ENCODE peak calls at places on chromosome 17, in four cellular contexts. O is PC-3, I is IMR-90, R is mammary epithelial cell. T is an unnamed sample.

GRCh38 chr17:876272-876671 is 94.1 kb downstream of the MRM3 start:
- DNase-seq in O (no peak), I (no peak), R (no peak), T (no peak)

GRCh38 chr17:47989159-47989558 is 18.2 kb downstream of the CDK5RAP3 start:
- DNase-seq in O (no peak), I (no peak), R (no peak), T (no peak)

GRCh38 chr17:46764709-46765401 is 53.6 kb downstream of the WNT3 start:
- DNase-seq in O (peak; percentile 98), I (peak; percentile 86), R (peak; percentile 46), T (peak; percentile 56)

GRCh38 chr17:63700528-63701441 is 860 bp upstream of the LIMD2 start:
- DNase-seq in O (no peak), I (peak; percentile 29), R (no peak), T (peak; percentile 86)

GRCh38 chr17:82828875-82829487 is 10.8 kb downstream of the ZNF750 start:
- DNase-seq in O (no peak), I (no peak), R (no peak), T (no peak)

GRCh38 chr17:28174352-28175046 is 132.0 kb downstream of the NLK start:
- DNase-seq in O (peak; percentile 13), I (no peak), R (peak; percentile 29), T (peak; percentile 59)

GRCh38 chr17:39406951-39407350 is 5.5 kb upstream of the FBXL20 start:
- DNase-seq in O (no peak), I (no peak), R (no peak), T (no peak)

GRCh38 chr17:57144567-57144966 is 59.5 kb downstream of the AKAP1 start:
- DNase-seq in O (no peak), I (no peak), R (no peak), T (no peak)

GRCh38 chr17:6429266-6429665 is 5.7 kb downstream of the AIPL1 start:
- DNase-seq in O (no peak), I (no peak), R (no peak), T (no peak)

GRCh38 chr17:4881761-4882555 is 17.4 kb upstream of the C17orf107 start:
- DNase-seq in O (peak; percentile 67), I (peak; percentile 12), R (peak; percentile 63), T (peak; percentile 95)

GRCh38 chr17:63834431-63835166 is 7.1 kb upstream of the FTSJ3 start:
- DNase-seq in O (peak; percentile 92), I (peak; percentile 85), R (peak; percentile 72), T (peak; percentile 95)

GRCh38 chr17:32142857-32143524 is 689 bp downstream of the RHOT1 start:
- DNase-seq in O (peak; percentile 75), I (peak; percentile 76), R (peak; percentile 73), T (peak; percentile 96)

GRCh38 chr17:14621826-14622621 is 321.1 kb downstream of the HS3ST3B1 start:
- DNase-seq in O (no peak), I (no peak), R (no peak), T (no peak)

GRCh38 chr17:77423589-77424451 is 283.1 kb downstream of the SEC14L1 start:
- DNase-seq in O (peak; percentile 75), I (peak; percentile 98), R (peak; percentile 90), T (no peak)

GRCh38 chr17:7084058-7084457 is 4.0 kb upstream of the CLEC10A start:
- DNase-seq in O (no peak), I (no peak), R (peak; percentile 28), T (no peak)

DNA sequence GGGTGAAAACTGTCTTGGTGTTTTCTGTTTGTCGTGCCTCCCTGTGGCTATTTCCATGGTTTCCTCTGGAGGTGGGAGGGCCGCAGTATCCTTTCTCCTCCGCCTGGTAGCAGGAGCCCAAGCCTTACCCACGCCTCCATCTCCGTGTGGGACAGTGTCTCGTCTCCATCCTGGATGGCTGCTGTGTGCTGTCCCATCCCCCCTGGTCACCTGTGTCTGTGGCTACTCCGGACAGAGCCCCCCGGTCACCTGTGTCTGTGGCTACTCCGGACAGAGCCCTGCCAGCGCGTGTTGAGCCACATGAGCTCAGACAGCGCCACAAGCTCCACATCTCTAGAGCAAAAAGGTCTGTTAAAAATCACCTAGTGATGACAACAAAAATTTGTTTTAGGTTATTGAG is 198.2 kb upstream of the CHMP6 start:
- DNase-seq in O (no peak), I (no peak), R (no peak), T (peak; percentile 53)
- H3K9ac ChIP-seq in O (peak overlapping the region; percentile 84), I (peak overlapping the region; percentile 67), R (no peak overlapping the region), T (no peak overlapping the region)

GRCh38 chr17:50882851-50883250 is 16.7 kb upstream of the TOB1 start:
- DNase-seq in O (peak; percentile 85), I (peak; percentile 76), R (peak; percentile 79), T (peak; percentile 43)
- TF ChIP-seq CTCF in O (no peak), I (no peak), R (no peak), T (no peak)

GRCh38 chr17:40541873-40542561 is 23.3 kb downstream of the CCR7 start:
- DNase-seq in O (no peak), I (no peak), R (no peak), T (no peak)

GRCh38 chr17:40542562-40543411 is 22.5 kb downstream of the CCR7 start:
- DNase-seq in O (no peak), I (peak; percentile 99), R (peak; percentile 96), T (peak; percentile 54)

GRCh38 chr17:40539711-40540411 is 25.4 kb downstream of the CCR7 start:
- DNase-seq in O (no peak), I (no peak), R (no peak), T (no peak)

GRCh38 chr17:40540448-40540847 is 24.8 kb downstream of the CCR7 start:
- DNase-seq in O (no peak), I (no peak), R (no peak), T (no peak)

GRCh38 chr17:40541060-40541872 is 24.0 kb downstream of the CCR7 start:
- DNase-seq in O (no peak), I (no peak), R (no peak), T (no peak)
- H3K4me1 ChIP-seq in O (no peaks in the 10 kb centered on the region), I (peaks cover 38% of the 10 kb centered on the region), R (peaks cover 68% of the 10 kb centered on the region), T (peaks cover 12% of the 10 kb centered on the region)

GRCh38 chr17:35001549-35001948 is 21.2 kb downstream of the LIG3 start:
- DNase-seq in O (peak; percentile 25), I (peak; percentile 6), R (no peak), T (peak; percentile 23)

GRCh38 chr17:34999456-34999855 is 19.1 kb downstream of the LIG3 start:
- DNase-seq in O (no peak), I (no peak), R (no peak), T (no peak)

GRCh38 chr17:34998205-34998604 is 17.9 kb downstream of the LIG3 start:
- DNase-seq in O (peak; percentile 66), I (peak; percentile 70), R (peak; percentile 57), T (peak; percentile 98)

GRCh38 chr17:34996422-34997029 is 16.2 kb downstream of the LIG3 start:
- DNase-seq in O (no peak), I (no peak), R (no peak), T (no peak)

DNA sequence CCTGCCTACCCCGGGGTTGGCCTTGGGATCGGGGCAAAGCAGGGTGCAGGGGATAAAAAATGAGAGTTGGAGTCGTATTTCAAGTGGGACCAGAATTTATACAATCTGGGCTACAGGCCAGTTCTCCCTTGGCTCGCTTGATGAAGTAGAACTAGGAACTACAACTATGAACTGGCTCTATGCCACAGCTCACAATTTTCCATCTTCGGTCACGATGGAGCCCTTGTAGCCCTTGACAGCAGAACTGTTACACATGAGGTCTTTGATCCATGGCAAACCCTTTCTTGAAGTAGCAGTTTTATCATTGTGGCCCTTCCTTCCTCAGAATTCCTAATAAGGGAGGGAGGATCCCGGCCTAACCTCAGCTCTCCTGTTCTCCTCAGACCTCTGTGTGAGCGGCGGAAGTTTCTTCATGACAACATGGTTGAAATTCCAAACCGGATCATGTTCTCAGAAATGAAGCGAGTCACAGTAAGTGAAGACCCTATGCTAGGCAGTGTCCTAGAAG is 17.1 kb downstream of the LIG3 start:
- DNase-seq in O (peak; percentile 12), I (peak; percentile 87), R (no peak), T (no peak)
- H3K9ac ChIP-seq in O (no peak overlapping the region), I (peak overlapping the region; percentile 49), R (no peak overlapping the region), T (no peak overlapping the region)

GRCh38 chr17:44561237-44561623 is 3.9 kb downstream of the FZD2 start:
- DNase-seq in O (no peak), I (no peak), R (no peak), T (no peak)

GRCh38 chr17:44569459-44569858 is 12.2 kb downstream of the FZD2 start:
- DNase-seq in O (no peak), I (no peak), R (no peak), T (no peak)

GRCh38 chr17:44568311-44568710 is 11.0 kb downstream of the FZD2 start:
- DNase-seq in O (no peak), I (no peak), R (no peak), T (no peak)

GRCh38 chr17:44564429-44564828 is 7.1 kb downstream of the FZD2 start:
- DNase-seq in O (no peak), I (no peak), R (no peak), T (no peak)

DNA sequence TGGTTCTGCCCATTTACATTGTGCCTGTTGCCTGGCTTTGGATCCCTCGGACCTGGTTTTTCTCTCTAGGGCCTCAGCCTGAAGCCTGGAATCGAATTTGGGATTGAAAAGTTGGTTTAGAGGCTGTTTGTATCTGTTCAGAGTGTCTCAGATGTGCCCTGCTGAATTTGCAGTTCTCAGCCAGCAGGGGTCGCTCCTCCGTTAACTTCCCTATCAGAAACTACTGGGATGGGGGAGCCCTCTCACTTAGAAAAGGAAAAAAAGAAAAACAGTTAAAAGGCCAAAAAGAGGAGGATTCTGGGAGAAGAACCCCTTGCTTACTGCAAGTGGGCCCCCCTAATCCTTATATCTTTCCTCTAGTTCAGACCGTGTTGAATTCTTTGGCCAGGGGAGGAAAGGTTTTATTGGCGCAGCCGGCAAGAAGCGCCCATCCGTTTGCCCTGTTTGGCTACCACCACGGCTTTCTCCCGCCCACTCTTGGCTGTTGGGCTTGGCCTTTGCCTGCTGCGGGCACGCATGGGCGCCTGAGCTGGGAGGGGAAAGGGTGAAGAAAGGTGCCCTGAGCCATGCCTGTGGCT is 8.7 kb downstream of the FZD2 start:
- DNase-seq in O (peak; percentile 47), I (no peak), R (no peak), T (peak; percentile 78)
- TF ChIP-seq CTCF in O (peak; percentile 90), I (peak; percentile 64), R (peak; percentile 27), T (peak; percentile 72)

DNA sequence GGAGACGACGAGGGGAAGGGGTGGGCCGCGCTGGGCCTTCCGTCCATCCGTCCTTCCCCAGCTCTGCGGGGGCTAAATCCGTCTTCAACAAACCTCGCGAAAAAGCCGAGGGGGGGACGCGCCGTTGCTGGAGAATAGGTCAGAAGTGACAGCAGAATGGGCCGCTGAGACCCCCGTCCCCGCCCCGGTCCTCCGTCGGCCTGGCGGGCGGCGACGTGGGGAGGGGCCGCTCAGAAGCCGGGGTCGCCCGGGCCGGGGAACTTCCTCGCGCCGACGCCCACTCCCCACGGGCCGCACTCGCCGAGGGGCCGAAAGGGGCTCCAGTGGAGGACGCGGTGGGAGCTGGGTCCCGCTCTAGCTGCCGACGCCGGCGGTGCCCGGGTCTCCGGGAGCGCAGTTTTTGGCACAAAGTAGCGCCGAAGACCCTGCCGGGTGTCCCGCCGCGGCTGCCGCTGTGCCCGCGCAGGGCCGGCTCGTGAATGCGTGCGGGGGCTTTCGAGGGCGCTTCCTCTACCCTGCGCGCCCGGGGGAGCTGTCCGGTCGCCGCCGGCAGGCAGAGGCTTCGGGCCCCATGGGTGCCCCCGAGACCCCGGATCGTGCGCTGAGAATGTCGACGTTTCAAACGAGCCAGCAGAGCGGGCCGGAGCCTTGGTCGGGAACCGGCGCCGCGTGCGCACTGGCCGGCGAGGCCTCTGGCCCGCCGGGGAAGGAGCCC is 46.4 kb upstream of the SLC38A10 start:
- DNase-seq in O (peak; percentile 28), I (no peak), R (no peak), T (peak; percentile 79)
- H3K4me1 ChIP-seq in O (peaks cover 37% of the 10 kb centered on the region), I (peaks cover 17% of the 10 kb centered on the region), R (peaks cover 27% of the 10 kb centered on the region), T (peaks cover 11% of the 10 kb centered on the region)